ENCODE peak calls at places on chromosomes 3 and 15, in seven cellular contexts. E is GM20000; C is activated T-helper 1 cell treated with anti-CD3 and anti-CD28 coated beads, Interleukin-2, amount 50 U/mL, for 16 hours; Q is C1 segment of cervical spinal cord; O is fibroblast of mammary gland; R is T follicular helper cell; B is cerebellar cortex. T is an unnamed sample.

GRCh38 chr3:55826731-55827496 is 339.8 kb upstream of the WNT5A start:
- DNase-seq in E (no peak), C (no peak), Q (no peak), O (peak), R (no peak), B (peak), T (no peak)

GRCh38 chr3:10623578-10624275 is 118.3 kb upstream of the ATP2B2 start:
- DNase-seq in E (no peak), C (no peak), Q (no peak), O (no peak), R (no peak), B (no peak), T (no peak)

GRCh38 chr3:187205683-187206082 is 8.4 kb downstream of the RTP1 start:
- DNase-seq in E (no peak), C (no peak), Q (no peak), O (no peak), R (no peak), B (no peak), T (no peak)

GRCh38 chr15:51924146-51925068 is 47.2 kb downstream of the LEO1 start:
- DNase-seq in E (no peak), C (no peak), Q (peak), O (no peak), R (no peak), B (peak), T (no peak)

GRCh38 chr3:88025001-88025552 is 33.7 kb downstream of the CGGBP1 start:
- DNase-seq in E (no peak), C (no peak), Q (no peak), O (no peak), R (no peak), B (no peak), T (no peak)

GRCh38 chr3:87053548-87053947 is 62.6 kb upstream of the VGLL3 start:
- DNase-seq in E (no peak), C (no peak), Q (no peak), O (peak), R (no peak), B (no peak), T (no peak)

GRCh38 chr15:88894348-88894818 is 961 bp downstream of the HAPLN3 start:
- DNase-seq in E (peak), C (peak), Q (no peak), O (peak), R (peak), B (peak), T (no peak)

GRCh38 chr3:143974877-143975238 is 3.2 kb downstream of the DIPK2A start:
- DNase-seq in E (no peak), C (no peak), Q (no peak), O (peak), R (no peak), B (no peak), T (no peak)

GRCh38 chr15:26294062-26294689 is 431.0 kb upstream of the ATP10A start:
- DNase-seq in E (no peak), C (no peak), Q (peak), O (no peak), R (no peak), B (no peak), T (no peak)